ENCODE peak calls at places on chromosomes 4 and X, in four cellular contexts. A is A549, V is brain microvascular endothelial cell, F is tibial nerve. G is an unnamed sample.

GRCh38 chr4:61489927-61490326 is 289.8 kb downstream of the ADGRL3 start:
- DNase-seq in A (no peak), V (no peak), F (no peak), G (no peak)

GRCh38 chr4:26069218-26069617 is 155.2 kb downstream of the SMIM20 start:
- DNase-seq in A (no peak), F (no peak), V (no peak), G (no peak)

GRCh38 chr4:57064811-57065711 is 45.1 kb downstream of the IGFBP7 start:
- DNase-seq in V (peak), A (peak), F (peak), G (no peak)

GRCh38 chr4:26748805-26749204 is 111.8 kb upstream of the STIM2 start:
- DNase-seq in A (no peak), V (no peak), F (no peak), G (no peak)

GRCh38 chrX:148501121-148502066 is 977 bp downstream of the AFF2 start:
- DNase-seq in V (no peak), F (no peak), A (peak), G (no peak)

GRCh38 chr4:170497105-170497504 is 407.3 kb upstream of the AADAT start:
- DNase-seq in A (no peak), F (no peak), V (no peak), G (no peak)

GRCh38 chr4:139301821-139302611 is at the start of gene NDUFC1:
- DNase-seq in A (peak), V (peak), F (peak), G (peak)

GRCh38 chr4:119628281-119629141 is at the start of gene PDE5A:
- DNase-seq in V (peak), F (peak), A (peak), G (peak)

GRCh38 chr4:25330905-25331816 is 18.6 kb downstream of the ZCCHC4 start:
- DNase-seq in V (no peak), F (no peak), A (no peak), G (no peak)

GRCh38 chrX:150508461-150509367 is 59.7 kb upstream of the MTM1 start:
- DNase-seq in V (no peak), A (no peak), F (peak), G (no peak)

GRCh38 chr4:176792348-176793059 is at the start of gene VEGFC:
- DNase-seq in F (no peak), V (peak), A (no peak), G (no peak)

GRCh38 chr4:182928061-182928460 is 10.9 kb upstream of the DCTD start:
- DNase-seq in V (no peak), A (no peak), F (no peak), G (no peak)
- TF ChIP-seq CTCF in V (peak), A (no peak), F (no peak), G (no peak)

DNA sequence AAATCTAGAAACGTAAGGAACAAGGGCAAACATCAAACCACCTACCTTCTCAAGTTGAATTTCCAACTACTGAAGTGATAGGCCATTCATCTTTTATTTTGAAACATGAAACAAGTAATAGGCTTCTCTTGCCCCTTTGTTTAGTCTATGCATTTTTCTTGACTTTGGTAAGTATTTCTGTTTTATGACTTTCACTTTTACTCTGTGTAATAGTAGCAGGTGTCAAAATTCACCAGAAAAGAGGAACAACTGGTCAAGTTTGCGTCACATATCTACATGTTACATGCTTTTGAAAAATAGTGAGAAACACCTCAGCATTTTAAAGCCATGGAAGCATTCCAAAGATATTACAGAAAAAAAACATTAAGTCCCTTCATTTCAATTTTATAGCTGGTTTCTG is 157.1 kb upstream of the FTHL17 start:
- DNase-seq in A (no peak), F (no peak), V (no peak), G (no peak)
- TF ChIP-seq CTCF in A (no peak), F (no peak), V (no peak), G (no peak)

GRCh38 chrX:6758234-6758633 is 223.3 kb upstream of the VCX3A start:
- DNase-seq in F (no peak), V (no peak), A (no peak), G (no peak)

GRCh38 chrX:6761251-6761650 is 226.3 kb upstream of the VCX3A start:
- DNase-seq in A (no peak), F (no peak), V (no peak), G (no peak)
- TF ChIP-seq CTCF in A (no peak), F (no peak), V (no peak), G (no peak)

GRCh38 chr4:154314248-154314647 is 177.4 kb downstream of the DCHS2 start:
- DNase-seq in V (no peak), A (no peak), F (peak), G (no peak)
- TF ChIP-seq CTCF in V (peak), A (peak), F (no peak), G (no peak)

G was measured in CD4-positive, alpha-beta T cell.